ENCODE peak calls at places on chromosomes 12 and 14, in five cellular contexts. J is GM12865, X is A549, Y is mammary epithelial cell, G is brain microvascular endothelial cell. V is an unnamed sample.

GRCh38 chr12:57552692-57553321 is 3.0 kb downstream of the KIF5A start:
- DNase-seq in J (no peak), X (no peak), Y (no peak), G (peak; percentile 18), V (no peak)

GRCh38 chr14:104096751-104097700 is 11.5 kb downstream of the ASPG start:
- DNase-seq in J (no peak), X (no peak), Y (no peak), G (no peak), V (no peak)

GRCh38 chr14:39469094-39469710 is 37.0 kb upstream of the FBXO33 start:
- DNase-seq in J (peak; percentile 83), X (no peak), Y (no peak), G (no peak), V (no peak)

GRCh38 chr12:591571-592505 is 71.4 kb downstream of the NINJ2 start:
- DNase-seq in J (no peak), X (no peak), Y (no peak), G (no peak), V (no peak)

GRCh38 chr12:131938082-131938481 is 9.0 kb downstream of the PUS1 start:
- DNase-seq in J (no peak), X (no peak), Y (no peak), G (no peak), V (no peak)

GRCh38 chr14:102371361-102371760 is 8.6 kb downstream of the TECPR2 start:
- DNase-seq in J (no peak), X (no peak), Y (no peak), G (no peak), V (no peak)

GRCh38 chr14:104281768-104282301 is 143.4 kb downstream of the KIF26A start:
- DNase-seq in J (no peak), X (no peak), Y (no peak), G (no peak), V (no peak)

GRCh38 chr14:78567343-78567742 is 397.2 kb downstream of the NRXN3 start:
- DNase-seq in J (no peak), X (no peak), Y (no peak), G (no peak), V (no peak)

GRCh38 chr12:117360551-117361311 is 695 bp downstream of the NOS1 start:
- DNase-seq in J (no peak), X (no peak), Y (no peak), G (no peak), V (no peak)

GRCh38 chr12:58293308-58293983 is 352.1 kb downstream of the ATP23 start:
- DNase-seq in J (no peak), X (no peak), Y (no peak), G (no peak), V (no peak)

GRCh38 chr12:82973601-82974000 is 286.9 kb downstream of the TMTC2 start:
- DNase-seq in J (no peak), X (no peak), Y (no peak), G (no peak), V (no peak)

GRCh38 chr12:124428792-124429281 is 133.9 kb downstream of the RFLNA start:
- DNase-seq in J (no peak), X (no peak), Y (no peak), G (no peak), V (no peak)

GRCh38 chr12:25377475-25378179 is 126.9 kb upstream of the KRAS start:
- DNase-seq in J (peak; percentile 25), X (no peak), Y (peak; percentile 44), G (peak; percentile 12), V (peak; percentile 14)

GRCh38 chr12:12511895-12512674 is 50.6 kb downstream of the DUSP16 start:
- DNase-seq in J (peak; percentile 11), X (no peak), Y (no peak), G (no peak), V (no peak)

GRCh38 chr12:124143726-124144125 is 151.2 kb upstream of the RFLNA start:
- DNase-seq in J (no peak), X (no peak), Y (no peak), G (no peak), V (no peak)

GRCh38 chr14:77043177-77043983 is 14.9 kb upstream of the IRF2BPL start:
- DNase-seq in J (peak; percentile 64), X (no peak), Y (peak; percentile 94), G (peak; percentile 59), V (peak; percentile 73)

GRCh38 chr14:101230161-101230850 is 326.8 kb upstream of the RTL1 start:
- DNase-seq in J (no peak), X (peak; percentile 38), Y (no peak), G (no peak), V (no peak)

GRCh38 chr12:9348906-9349518 is 140.8 kb upstream of the PZP start:
- DNase-seq in J (no peak), X (no peak), Y (no peak), G (no peak), V (no peak)

GRCh38 chr12:104668274-104668718 is 211.5 kb downstream of the CHST11 start:
- DNase-seq in J (no peak), X (no peak), Y (no peak), G (peak; percentile 92), V (no peak)

GRCh38 chr12:79645235-79645630 is 45.5 kb downstream of the PAWR start:
- DNase-seq in J (no peak), X (no peak), Y (no peak), G (no peak), V (no peak)

GRCh38 chr12:85568395-85569103 is 267.7 kb downstream of the RASSF9 start:
- DNase-seq in J (no peak), X (no peak), Y (peak; percentile 69), G (no peak), V (no peak)

GRCh38 chr12:124231980-124232653 is 62.8 kb upstream of the RFLNA start:
- DNase-seq in J (no peak), X (no peak), Y (no peak), G (no peak), V (no peak)

GRCh38 chr12:15193927-15194326 is 27.3 kb downstream of the RERG start:
- DNase-seq in J (no peak), X (no peak), Y (no peak), G (no peak), V (no peak)

GRCh38 chr12:67355428-67356385 is 86.5 kb downstream of the CAND1 start:
- DNase-seq in J (peak; percentile 68), X (no peak), Y (peak; percentile 39), G (peak; percentile 53), V (peak; percentile 31)

DNA sequence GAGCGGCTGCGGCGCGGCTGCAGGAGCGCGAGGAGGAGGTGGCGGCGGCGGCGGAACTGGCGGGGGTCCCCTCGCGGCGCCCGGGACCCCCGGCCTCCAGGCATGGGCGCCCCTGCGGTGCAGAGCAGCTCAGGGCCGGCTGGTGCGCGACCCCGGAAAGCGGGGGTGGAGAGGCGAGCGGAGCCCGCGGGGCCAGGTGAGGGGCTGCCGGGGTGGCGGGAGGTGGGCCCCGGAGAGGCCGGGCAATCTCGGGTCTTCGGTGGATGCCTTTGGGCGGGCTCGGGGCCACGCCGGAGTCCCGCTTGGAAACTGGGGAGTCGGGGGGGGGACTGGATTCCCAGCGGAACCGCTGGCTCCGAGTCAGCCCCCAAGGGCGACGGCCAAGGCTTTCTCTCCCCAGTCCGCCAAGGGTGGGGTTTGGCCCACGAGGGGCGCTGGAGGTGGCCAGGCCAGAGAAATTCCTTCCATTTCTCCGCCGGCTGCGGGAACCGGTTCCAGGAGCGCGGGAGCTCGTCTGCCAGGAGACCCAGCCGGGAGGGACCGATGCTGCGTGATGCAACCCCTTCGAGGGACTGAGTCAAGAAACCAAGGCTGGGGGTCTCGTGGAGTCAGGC is 13.9 kb upstream of the NR4A1 start:
- DNase-seq in J (no peak), X (no peak), Y (no peak), G (peak; percentile 22), V (no peak)
- TF ChIP-seq CTCF in J (no peak), X (no peak), Y (no peak), G (peak; percentile 40), V (peak; percentile 5)

DNA sequence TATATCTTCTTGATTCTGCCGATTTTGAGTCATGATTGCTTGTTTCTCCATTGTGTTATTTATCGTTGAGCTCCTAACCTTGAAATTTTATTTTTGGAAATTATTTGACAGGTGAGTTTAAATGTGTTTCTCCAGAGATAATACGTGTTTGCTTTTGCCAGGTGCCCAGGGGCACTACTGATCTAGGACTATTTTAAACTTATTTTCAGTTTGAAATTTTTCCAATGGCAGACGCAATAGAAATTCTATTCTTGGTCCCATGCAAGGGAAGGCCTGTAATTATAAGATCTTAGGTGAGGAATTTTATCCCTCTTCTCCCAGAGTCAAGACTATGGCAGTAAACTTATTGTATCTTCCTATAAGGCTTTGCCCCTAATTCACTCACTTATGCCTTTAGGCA is 252.8 kb downstream of the AEBP2 start:
- DNase-seq in J (no peak), X (no peak), Y (no peak), G (no peak), V (no peak)
- TF ChIP-seq CTCF in J (no peak), X (no peak), Y (no peak), G (no peak), V (no peak)

GRCh38 chr12:120346681-120347080 is 19.1 kb upstream of the PLA2G1B start:
- DNase-seq in J (no peak), X (no peak), Y (no peak), G (no peak), V (no peak)
- TF ChIP-seq CTCF in J (no peak), X (no peak), Y (no peak), G (peak; percentile 45), V (no peak)

DNA sequence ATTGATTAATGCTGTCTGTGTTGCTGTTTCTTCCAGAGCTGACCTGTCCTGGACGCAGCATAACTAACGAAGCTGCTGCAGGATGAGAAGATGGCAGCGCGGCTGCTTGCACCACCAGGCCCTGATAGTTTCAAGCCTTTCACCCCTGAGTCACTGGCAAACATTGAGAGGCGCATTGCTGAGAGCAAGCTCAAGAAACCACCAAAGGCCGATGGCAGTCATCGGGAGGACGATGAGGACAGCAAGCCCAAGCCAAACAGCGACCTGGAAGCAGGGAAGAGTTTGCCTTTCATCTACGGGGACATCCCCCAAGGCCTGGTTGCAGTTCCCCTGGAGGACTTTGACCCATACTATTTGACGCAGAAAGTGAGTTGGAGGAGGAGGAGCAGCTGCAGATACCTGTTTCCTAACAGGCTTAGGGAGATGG is 71.7 kb downstream of the SCN8A start:
- DNase-seq in J (no peak), X (no peak), Y (no peak), G (no peak), V (no peak)
- TF ChIP-seq CTCF in J (no peak), X (no peak), Y (no peak), G (no peak), V (no peak)

GRCh38 chr12:6752181-6752930 is 585 bp downstream of the MLF2 start:
- DNase-seq in J (peak; percentile 46), X (peak; percentile 86), Y (peak; percentile 14), G (peak; percentile 51), V (no peak)
- TF ChIP-seq CTCF in J (no peak), X (peak; percentile 38), Y (peak; percentile 39), G (peak; percentile 74), V (peak; percentile 47)